ENCODE peak calls at places on chromosomes 16 and 17, in ten cellular contexts. O is fibroblast of the conjunctiva; C is stimulated activated CD4-positive, alpha-beta T cell treated with anti-CD3 and anti-CD28 coated beads, TNF-alpha, amount 100 ng/mL, for 48 hours; I is naive B cell; H is kidney; X is right cardiac atrium; Y is NCI-H69; B is H9; W is activated CD8-positive, alpha-beta memory T cell treated with anti-CD3 and anti-CD28 coated beads for 24 hours; E is HTR-8/SVneo. Z is an unnamed sample.

GRCh38 chr17:70865993-70866804 is 696.9 kb downstream of the KCNJ2 start:
- DNase-seq in X (no peak), B (no peak), O (peak), E (no peak), C (no peak), W (no peak), I (no peak), H (no peak), Y (no peak), Z (no peak)

GRCh38 chr16:11675561-11676511 is 7.6 kb downstream of the SNN start:
- DNase-seq in C (no peak), O (no peak), E (no peak), I (no peak), H (peak), W (no peak), Y (no peak), B (peak), X (peak), Z (peak)

GRCh38 chr16:8877894-8878522 is 4.1 kb upstream of the LITAFD start:
- DNase-seq in Y (no peak), C (no peak), X (peak), W (no peak), B (no peak), I (no peak), E (no peak), H (no peak), O (no peak), Z (no peak)

GRCh38 chr17:37079065-37079708 is 130.4 kb downstream of the AATF start:
- DNase-seq in I (no peak), Y (no peak), H (no peak), W (no peak), B (no peak), X (no peak), O (no peak), C (no peak), E (no peak), Z (no peak)

GRCh38 chr17:67487506-67487905 is 110.4 kb downstream of the PITPNC1 start:
- DNase-seq in H (no peak), I (no peak), E (no peak), B (peak), Y (no peak), X (no peak), C (no peak), W (peak), O (no peak), Z (no peak)

GRCh38 chr17:82049521-82049971 is 2.1 kb downstream of the RFNG start:
- DNase-seq in C (no peak), O (no peak), B (no peak), Y (no peak), I (no peak), X (peak), W (no peak), H (peak), E (no peak), Z (peak)

GRCh38 chr17:76968707-76969597 is 100.7 kb downstream of the MGAT5B start:
- DNase-seq in B (peak), E (no peak), I (peak), C (peak), O (no peak), X (no peak), Y (peak), H (peak), W (peak), Z (peak)

GRCh38 chr17:68035131-68035522 is 408 bp upstream of the KPNA2 start:
- DNase-seq in B (peak), O (no peak), I (no peak), C (peak), X (peak), H (peak), W (peak), E (peak), Y (peak), Z (peak)

GRCh38 chr17:72574675-72575510 is 454.1 kb downstream of the SOX9 start:
- DNase-seq in Y (no peak), I (no peak), O (no peak), X (no peak), E (no peak), B (no peak), W (no peak), H (no peak), C (no peak), Z (no peak)

GRCh38 chr17:49053171-49053829 is 56.1 kb downstream of the IGF2BP1 start:
- DNase-seq in Y (no peak), B (peak), I (no peak), C (no peak), O (no peak), W (no peak), H (no peak), X (no peak), E (no peak), Z (no peak)

GRCh38 chr16:78737630-78738029 is 638.2 kb downstream of the WWOX start:
- DNase-seq in I (no peak), X (no peak), C (no peak), B (no peak), Y (no peak), E (no peak), H (no peak), O (no peak), W (no peak), Z (no peak)

GRCh38 chr17:75602644-75603043 is 15.0 kb downstream of the MYO15B start:
- DNase-seq in E (no peak), C (no peak), O (no peak), X (peak), I (no peak), B (peak), Y (no peak), W (no peak), H (peak), Z (no peak)

GRCh38 chr16:84093120-84093878 is 23.4 kb downstream of the MBTPS1 start:
- DNase-seq in B (no peak), I (no peak), E (no peak), C (no peak), Y (no peak), X (no peak), O (no peak), H (no peak), W (no peak), Z (no peak)